ENCODE peak calls at places on chromosomes 13 and 19, in eight cellular contexts. F is brain microvascular endothelial cell, K is BJ, N is psoas muscle, X is colonic mucosa, H is mammary epithelial cell, Y is neural progenitor cell, G is pancreas. R is an unnamed sample. For H3K27me3, the result is how much of the 10 kb centered on the place peaks cover.

GRCh38 chr13:29472317-29472961 is 123.0 kb downstream of the SLC7A1 start:
- DNase-seq in F (peak), K (no peak), N (no peak), X (peak), H (peak), Y (peak), G (peak), R (peak)

GRCh38 chr19:41883463-41883820 is 458 bp downstream of the ARHGEF1 start:
- DNase-seq in F (no peak), K (no peak), N (no peak), X (no peak), H (no peak), Y (peak), G (no peak), R (no peak)

GRCh38 chr13:44303681-44304432 is 69.8 kb upstream of the SERP2 start:
- DNase-seq in F (no peak), K (no peak), N (peak), X (no peak), H (no peak), Y (no peak), G (peak), R (peak)

GRCh38 chr13:95391785-95392184 is 90.5 kb upstream of the ABCC4 start:
- DNase-seq in F (no peak), K (no peak), N (no peak), X (no peak), H (no peak), Y (no peak), G (no peak), R (no peak)

GRCh38 chr13:41643502-41643901 is 186.2 kb downstream of the RGCC start:
- DNase-seq in F (no peak), K (no peak), N (no peak), X (no peak), H (no peak), Y (no peak), G (no peak), R (no peak)

GRCh38 chr19:18385359-18385674 is 641 bp upstream of the GDF15 start:
- DNase-seq in F (no peak), K (no peak), N (no peak), X (no peak), H (no peak), Y (no peak), G (no peak), R (no peak)

GRCh38 chr19:17259118-17259780 is 5.3 kb downstream of the USHBP1 start:
- DNase-seq in F (no peak), K (no peak), N (no peak), X (no peak), H (peak), Y (no peak), G (no peak), R (no peak)

GRCh38 chr19:41945135-41945766 is 13.9 kb downstream of the RABAC1 start:
- DNase-seq in F (no peak), K (no peak), N (no peak), X (peak), H (no peak), Y (no peak), G (no peak), R (no peak)

GRCh38 chr19:17103177-17103576 is 27.6 kb downstream of the MYO9B start:
- DNase-seq in F (peak), K (no peak), N (no peak), X (no peak), H (peak), Y (peak), G (no peak), R (no peak)

GRCh38 chr19:29512748-29513147 is 13.0 kb upstream of the VSTM2B start:
- DNase-seq in F (no peak), K (no peak), N (no peak), X (no peak), H (no peak), Y (no peak), G (no peak), R (no peak)

GRCh38 chr19:29516358-29516725 is 9.5 kb upstream of the VSTM2B start:
- DNase-seq in F (no peak), K (no peak), N (peak), X (no peak), H (no peak), Y (no peak), G (no peak), R (no peak)

GRCh38 chr19:29515233-29515619 is 10.6 kb upstream of the VSTM2B start:
- DNase-seq in F (no peak), K (no peak), N (no peak), X (no peak), H (no peak), Y (no peak), G (no peak), R (no peak)

GRCh38 chr19:29515706-29516357 is 10.0 kb upstream of the VSTM2B start:
- DNase-seq in F (no peak), K (no peak), N (no peak), X (no peak), H (no peak), Y (no peak), G (no peak), R (no peak)

DNA sequence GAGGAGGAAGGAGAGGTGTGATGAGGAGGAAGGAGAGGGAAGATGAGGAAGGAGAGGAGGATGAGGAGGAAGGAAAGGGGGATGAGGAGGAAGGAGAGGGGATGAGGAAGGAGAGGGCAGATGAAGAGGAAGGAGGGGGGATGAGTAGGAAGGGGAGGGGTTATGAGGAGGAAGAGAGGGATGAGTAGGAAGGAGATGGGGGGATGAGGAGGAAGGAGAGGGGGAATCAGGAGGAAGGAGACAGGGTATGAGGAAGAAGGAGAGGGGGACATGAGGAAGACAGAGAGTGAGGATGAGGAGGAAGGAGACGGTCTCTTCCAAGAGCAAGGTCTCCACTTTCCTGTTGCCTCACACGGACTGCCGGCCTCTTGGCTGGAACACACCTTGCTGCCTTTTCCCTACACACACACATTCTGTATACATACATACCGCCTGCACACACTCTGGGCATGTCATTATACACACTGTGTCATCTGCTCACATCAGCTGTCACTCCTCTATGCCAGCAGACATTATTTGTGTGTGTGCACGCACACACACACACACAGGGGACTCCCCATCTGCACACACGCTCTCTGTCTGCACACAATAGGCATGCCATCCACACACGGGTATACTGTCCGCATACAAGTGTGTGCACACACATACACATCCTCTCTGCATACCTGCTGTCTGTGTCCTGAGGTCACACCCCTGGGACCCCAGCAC is 11.1 kb upstream of the VSTM2B start:
- DNase-seq in F (no peak), K (no peak), N (no peak), X (no peak), H (no peak), Y (no peak), G (no peak), R (no peak)
- H3K27me3 ChIP-seq in F (under half), K (under half), N (under half), X (under half), H (under half), Y (under half), G (under half), R (under half)

GRCh38 chr13:24764276-24764630 is 284 bp downstream of the RNF17 start:
- DNase-seq in F (no peak), K (no peak), N (no peak), X (no peak), H (no peak), Y (no peak), G (no peak), R (no peak)
- TF ChIP-seq CTCF in F (no peak), K (no peak), N (no peak), X (no peak), H (no peak), Y (no peak), G (no peak), R (no peak)

GRCh38 chr13:102316732-102317131 is 85.1 kb downstream of the FGF14 start:
- DNase-seq in F (no peak), K (no peak), N (no peak), X (no peak), H (no peak), Y (no peak), G (no peak), R (no peak)
- H3K27me3 ChIP-seq in F (under half), K (under half), N (under half), X (under half), H (under half), Y (under half), G (under half), R (under half)

DNA sequence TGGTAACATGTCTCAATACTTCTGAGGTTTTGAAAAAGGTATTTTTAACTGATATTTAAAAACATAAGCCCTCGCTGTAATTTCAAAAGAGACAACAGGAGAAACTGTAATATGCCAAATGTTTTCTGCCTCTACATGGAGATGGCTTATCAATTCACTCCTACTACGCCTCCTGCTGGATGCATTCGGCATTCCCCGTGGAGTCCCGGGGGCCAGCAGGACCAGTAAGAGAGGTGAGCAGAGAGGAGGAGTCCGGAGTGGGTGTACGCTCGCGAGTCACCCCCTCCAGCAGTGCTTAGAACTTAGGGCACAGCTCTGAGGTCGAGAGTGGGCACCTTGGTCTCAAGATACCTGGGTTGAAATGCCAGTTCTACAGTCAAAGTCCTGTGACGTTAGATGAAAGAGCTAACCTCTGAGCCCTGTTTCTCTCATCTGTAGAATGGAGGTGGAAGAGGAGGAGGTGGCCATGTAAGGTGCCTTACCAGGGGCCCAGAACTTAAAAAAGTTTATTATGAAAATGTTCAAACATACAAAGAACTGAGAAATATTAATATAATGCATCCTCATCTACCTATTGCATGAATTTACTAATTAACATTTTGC is 110.2 kb downstream of the STK24 start:
- DNase-seq in F (peak), K (no peak), N (no peak), X (no peak), H (no peak), Y (peak), G (no peak), R (no peak)
- TF ChIP-seq CTCF in F (peak), K (peak), N (peak), X (peak), H (peak), Y (peak), G (no peak), R (peak)